ENCODE peak calls at places on chromosomes 1 and 21, in ten cellular contexts. X is right lobe of liver, A is cardiac muscle cell, Y is breast epithelium, Q is Calu3, O is glutamatergic neuron, S is nephron progenitor cell, B is choroid plexus epithelial cell, L is A549, K is Panc1. H is an unnamed sample.

GRCh38 chr21:35077975-35078374 is 28.9 kb upstream of the RUNX1 start:
- DNase-seq in X (no peak), A (no peak), Y (no peak), Q (no peak), O (no peak), S (no peak), B (no peak), L (no peak), K (no peak), H (no peak)

GRCh38 chr1:98422821-98423220 is 238.7 kb upstream of the SNX7 start:
- DNase-seq in X (no peak), A (no peak), Y (no peak), Q (no peak), O (no peak), S (no peak), B (peak; percentile 50), L (no peak), K (no peak), H (no peak)

GRCh38 chr1:12346483-12347155 is 116.8 kb downstream of the VPS13D start:
- DNase-seq in X (no peak), A (no peak), Y (no peak), Q (no peak), O (no peak), S (no peak), B (no peak), L (peak; percentile 12), K (no peak), H (no peak)

GRCh38 chr1:25784575-25785051 is 15.4 kb upstream of the SELENON start:
- DNase-seq in X (no peak), A (no peak), Y (no peak), Q (no peak), O (no peak), S (no peak), B (peak; percentile 65), L (no peak), K (no peak), H (no peak)

GRCh38 chr1:244460195-244460594 is 878 bp upstream of the CATSPERE start:
- DNase-seq in X (no peak), A (no peak), Y (no peak), Q (no peak), O (no peak), S (no peak), B (no peak), L (peak; percentile 64), K (no peak), H (no peak)

GRCh38 chr1:244006961-244007360 is 44.1 kb upstream of the ZBTB18 start:
- DNase-seq in X (no peak), A (no peak), Y (no peak), Q (no peak), O (no peak), S (no peak), B (no peak), L (no peak), K (no peak), H (no peak)

GRCh38 chr1:9399510-9400424 is 107.1 kb downstream of the SPSB1 start:
- DNase-seq in X (no peak), A (no peak), Y (no peak), Q (no peak), O (peak; percentile 53), S (peak; percentile 35), B (peak; percentile 21), L (no peak), K (no peak), H (no peak)

GRCh38 chr1:24503003-24503751 is 541 bp downstream of the RCAN3 start:
- DNase-seq in X (no peak), A (no peak), Y (no peak), Q (peak; percentile 10), O (peak; percentile 16), S (no peak), B (no peak), L (peak; percentile 4), K (no peak), H (no peak)

GRCh38 chr1:70970407-70970806 is 77.2 kb downstream of the PTGER3 start:
- DNase-seq in X (no peak), A (no peak), Y (no peak), Q (no peak), O (no peak), S (no peak), B (no peak), L (no peak), K (no peak), H (no peak)

GRCh38 chr1:70963374-70963773 is 84.2 kb downstream of the PTGER3 start:
- DNase-seq in X (no peak), A (no peak), Y (no peak), Q (no peak), O (no peak), S (no peak), B (no peak), L (no peak), K (no peak), H (no peak)

GRCh38 chr1:70961374-70961773 is 86.2 kb downstream of the PTGER3 start:
- DNase-seq in X (no peak), A (no peak), Y (no peak), Q (no peak), O (no peak), S (no peak), B (no peak), L (no peak), K (no peak), H (no peak)

GRCh38 chr1:70966018-70966638 is 81.5 kb downstream of the PTGER3 start:
- DNase-seq in X (no peak), A (peak; percentile 1), Y (no peak), Q (no peak), O (no peak), S (no peak), B (peak; percentile 18), L (peak; percentile 1), K (no peak), H (no peak)
- TF ChIP-seq CTCF in X (peak; percentile 24), A (peak; percentile 27), Y (peak; percentile 28), Q (peak; percentile 16), O (peak; percentile 89), S (peak; percentile 43), B (peak; percentile 33), L (no peak), K (peak; percentile 29), H (peak; percentile 62)

DNA sequence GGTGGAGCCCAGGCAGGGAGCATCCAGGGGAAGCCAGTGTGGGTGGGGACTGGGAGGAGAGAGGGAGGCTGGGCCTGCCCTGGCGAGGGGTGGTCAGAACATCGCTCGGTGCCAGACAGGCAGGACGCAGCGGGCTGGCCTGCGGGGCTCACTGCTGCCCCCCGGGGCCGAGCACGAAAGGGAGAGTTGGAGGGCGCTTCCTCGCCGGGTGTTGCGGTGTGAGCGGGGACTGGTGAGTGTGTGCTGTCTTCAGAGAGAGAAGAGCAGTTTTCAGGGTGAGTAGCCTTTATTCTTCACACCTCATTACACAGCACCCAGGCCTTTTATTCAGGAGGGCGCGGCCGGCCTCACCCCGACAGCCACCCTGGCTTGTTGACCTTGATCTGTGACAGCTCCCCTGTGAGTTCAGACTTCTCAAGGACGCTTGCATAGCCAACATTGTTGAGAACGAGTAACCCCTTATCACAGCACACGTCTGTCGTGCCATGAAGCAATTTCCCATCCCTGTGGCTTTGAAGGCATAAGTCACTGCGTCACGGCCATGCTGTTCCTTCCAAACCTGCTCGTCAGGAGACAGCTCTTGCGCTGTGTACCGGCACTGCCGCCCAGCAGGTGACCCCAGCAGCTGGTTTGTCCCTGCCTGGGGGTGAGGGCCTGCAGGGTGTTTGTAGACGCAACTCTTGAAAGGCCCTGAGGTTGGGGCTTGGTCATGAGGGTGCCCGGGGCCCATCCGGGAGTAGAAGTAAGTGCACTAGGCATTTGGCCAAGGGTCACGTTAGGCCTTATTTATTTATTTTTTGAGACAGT is 54.6 kb downstream of the PRKCZ start:
- DNase-seq in X (no peak), A (no peak), Y (no peak), Q (no peak), O (peak; percentile 30), S (peak; percentile 56), B (no peak), L (no peak), K (no peak), H (no peak)
- TF ChIP-seq CTCF in X (no peak), A (peak; percentile 6), Y (no peak), Q (no peak), O (no peak), S (peak; percentile 32), B (no peak), L (no peak), K (no peak), H (peak; percentile 19)

DNA sequence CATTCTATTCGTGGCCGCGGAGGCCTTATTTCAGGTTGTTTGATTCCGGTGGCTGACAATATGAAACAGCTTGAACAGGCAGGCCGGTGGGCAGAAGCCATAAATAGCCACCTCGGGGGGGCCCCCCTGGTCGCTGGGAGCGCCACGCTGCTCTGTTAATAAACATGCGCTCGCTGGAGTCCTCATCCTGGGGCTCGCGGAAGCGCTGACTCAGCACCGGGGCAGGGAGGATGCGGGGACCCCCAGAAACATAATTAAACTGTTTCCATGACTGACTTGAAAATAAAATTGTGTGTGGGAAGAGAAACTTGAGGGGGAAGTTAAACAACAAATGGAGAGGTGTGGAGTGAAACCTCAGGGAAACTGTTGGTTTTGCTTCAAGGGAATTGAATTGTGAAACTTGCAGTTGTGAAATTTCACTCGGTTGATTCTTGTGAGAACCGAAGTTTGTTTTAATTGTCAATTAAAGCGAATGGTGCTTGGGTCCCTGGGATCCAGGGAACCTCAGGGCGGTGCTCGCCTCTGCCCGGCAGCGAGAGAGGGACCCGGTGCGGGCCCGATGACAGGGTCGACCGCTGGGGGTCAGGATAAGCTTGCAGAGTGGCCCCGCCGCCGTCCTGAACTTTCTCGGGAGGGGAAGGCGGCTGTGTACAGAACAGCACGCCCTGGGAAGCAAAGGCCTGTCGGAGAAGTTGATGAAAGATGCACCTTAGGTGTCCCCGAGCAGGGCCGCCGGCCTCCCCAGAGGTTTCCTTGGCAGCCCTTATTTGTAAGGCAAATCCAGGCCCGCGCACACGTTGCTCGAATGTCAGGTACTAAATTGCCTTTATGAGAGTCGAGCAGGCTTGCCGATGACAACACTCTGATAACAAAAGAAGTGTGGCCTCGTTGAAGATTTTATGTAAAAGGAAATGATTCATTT is 176.9 kb upstream of the LMO4 start:
- DNase-seq in X (peak; percentile 52), A (peak; percentile 77), Y (no peak), Q (peak; percentile 87), O (peak; percentile 81), S (peak; percentile 85), B (peak; percentile 78), L (no peak), K (no peak), H (peak; percentile 77)
- TF ChIP-seq CTCF in X (peak; percentile 37), A (peak; percentile 42), Y (peak; percentile 24), Q (peak; percentile 68), O (peak; percentile 12), S (peak; percentile 73), B (peak; percentile 60), L (no peak), K (peak; percentile 90), H (peak; percentile 69)

GRCh38 chr21:39182484-39183271 is 573 bp downstream of the PSMG1 start:
- DNase-seq in X (no peak), A (peak; percentile 18), Y (no peak), Q (peak; percentile 6), O (no peak), S (no peak), B (peak; percentile 35), L (peak; percentile 4), K (no peak), H (no peak)

GRCh38 chr21:39181205-39181818 is 1.9 kb downstream of the PSMG1 start:
- DNase-seq in X (no peak), A (no peak), Y (no peak), Q (no peak), O (no peak), S (no peak), B (no peak), L (no peak), K (no peak), H (no peak)

GRCh38 chr21:39182016-39182415 is 1.2 kb downstream of the PSMG1 start:
- DNase-seq in X (no peak), A (no peak), Y (no peak), Q (no peak), O (no peak), S (no peak), B (peak; percentile 21), L (no peak), K (no peak), H (no peak)

GRCh38 chr21:39183272-39184049 is at the start of gene PSMG1:
- DNase-seq in X (peak; percentile 98), A (peak; percentile 97), Y (peak; percentile 91), Q (peak; percentile 93), O (peak; percentile 97), S (peak; percentile 96), B (peak; percentile 97), L (peak; percentile 93), K (peak; percentile 50), H (peak; percentile 85)

DNA sequence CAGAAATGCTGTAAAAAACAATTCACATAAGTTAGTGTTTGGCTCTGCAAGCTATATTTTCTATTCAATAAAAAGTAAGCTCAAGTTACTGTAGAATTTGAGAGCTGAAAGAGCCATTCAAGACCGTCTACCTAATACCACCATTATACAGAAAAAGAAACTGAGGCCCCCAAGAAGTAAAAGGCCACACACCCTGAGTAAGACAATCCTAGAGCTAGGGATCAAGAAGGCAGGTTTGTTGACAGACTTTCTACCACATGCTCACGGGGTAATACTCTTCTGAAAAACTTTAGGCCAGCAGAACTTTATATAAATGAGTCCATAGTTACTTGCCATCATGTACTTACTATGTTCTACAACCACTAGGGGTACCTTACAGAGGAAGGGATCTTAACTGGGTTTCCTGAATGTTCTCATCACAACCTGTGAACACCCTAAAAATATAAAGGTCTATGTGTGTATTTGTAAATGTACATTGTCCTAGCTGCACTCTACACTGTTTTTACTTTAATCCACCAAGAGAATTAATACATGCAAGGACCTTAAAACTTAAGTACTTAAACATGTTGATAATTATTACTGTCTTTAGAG is 2.7 kb downstream of the PSMG1 start:
- DNase-seq in X (no peak), A (peak; percentile 12), Y (no peak), Q (no peak), O (no peak), S (no peak), B (peak; percentile 36), L (peak; percentile 9), K (no peak), H (no peak)
- TF ChIP-seq CTCF in X (no peak), A (peak; percentile 19), Y (no peak), Q (no peak), O (peak; percentile 25), S (no peak), B (peak; percentile 38), L (no peak), K (no peak), H (peak; percentile 43)

H was measured in neural crest cell.